ENCODE peak calls at places on chromosome 21, in eight cellular contexts. S is heart right ventricle, D is body of pancreas, J is neural progenitor cell, V is PC-3, E is iPS DF 6.9, R is mesendoderm, O is HL-60. Q is an unnamed sample.

GRCh38 chr21:15820857-15821256 is 91.1 kb downstream of the USP25 start:
- DNase-seq in S (no peak), D (no peak), J (no peak), V (peak; percentile 18), E (no peak), R (no peak), O (no peak), Q (no peak)

GRCh38 chr21:46007498-46007868 is 25.9 kb downstream of the COL6A1 start:
- DNase-seq in S (no peak), D (no peak), J (no peak), V (no peak), E (no peak), R (no peak), O (no peak), Q (no peak)

GRCh38 chr21:38747796-38748195 is 57.9 kb upstream of the ETS2 start:
- DNase-seq in S (no peak), D (no peak), J (no peak), V (no peak), E (no peak), R (no peak), O (no peak), Q (no peak)

GRCh38 chr21:38343691-38344090 is 86.9 kb downstream of the KCNJ15 start:
- DNase-seq in S (no peak), D (peak; percentile 73), J (no peak), V (peak; percentile 95), E (no peak), R (no peak), O (no peak), Q (no peak)

GRCh38 chr21:25558123-25558522 is 49.2 kb downstream of the MRPL39 start:
- DNase-seq in S (no peak), D (no peak), J (no peak), V (no peak), E (no peak), R (no peak), O (no peak), Q (no peak)

GRCh38 chr21:39809936-39810335 is 57.3 kb upstream of the PCP4 start:
- DNase-seq in S (no peak), D (no peak), J (no peak), V (no peak), E (no peak), R (no peak), O (no peak), Q (no peak)

GRCh38 chr21:25330266-25330665 is 277.0 kb downstream of the MRPL39 start:
- DNase-seq in S (no peak), D (no peak), J (no peak), V (peak; percentile 25), E (no peak), R (no peak), O (no peak), Q (no peak)

GRCh38 chr21:30268608-30269197 is 14.0 kb downstream of the KRTAP24-1 start:
- DNase-seq in S (no peak), D (no peak), J (peak; percentile 71), V (peak; percentile 35), E (no peak), R (peak; percentile 77), O (peak; percentile 23), Q (no peak)

GRCh38 chr21:38853421-38853919 is 47.7 kb downstream of the ETS2 start:
- DNase-seq in S (no peak), D (peak; percentile 21), J (no peak), V (peak; percentile 98), E (no peak), R (no peak), O (peak; percentile 61), Q (no peak)

GRCh38 chr21:46110499-46111192 is 12.7 kb downstream of the COL6A2 start:
- DNase-seq in S (peak; percentile 78), D (peak; percentile 4), J (no peak), V (no peak), E (no peak), R (peak; percentile 36), O (no peak), Q (peak; percentile 37)

GRCh38 chr21:31604591-31605190 is 54.8 kb upstream of the SOD1 start:
- DNase-seq in S (peak; percentile 39), D (peak; percentile 75), J (peak; percentile 87), V (peak; percentile 87), E (peak; percentile 52), R (peak; percentile 76), O (peak; percentile 42), Q (peak; percentile 60)

DNA sequence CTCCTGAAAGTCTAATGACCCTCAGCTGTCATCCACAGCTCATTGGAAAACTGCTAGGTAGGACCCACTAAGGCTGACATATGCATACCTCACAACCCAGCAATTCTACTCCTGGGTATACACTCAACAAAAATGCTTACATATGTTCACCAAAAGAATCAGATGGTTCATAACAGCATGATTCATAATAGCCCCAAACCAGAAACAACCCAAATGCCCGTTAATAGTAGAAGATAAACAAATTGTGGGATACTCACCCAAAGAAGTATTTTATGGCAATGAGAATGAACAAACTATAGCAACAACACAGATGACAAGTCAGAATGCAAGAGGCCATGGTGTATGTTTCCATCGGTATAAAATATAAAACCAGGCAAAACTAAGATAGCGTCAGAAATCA is 124.6 kb downstream of the HLCS start:
- DNase-seq in S (no peak), D (no peak), J (no peak), V (peak; percentile 60), E (no peak), R (no peak), O (no peak), Q (no peak)
- H3K27ac ChIP-seq in S (no peak overlapping the region), D (no peak overlapping the region), J (no peak overlapping the region), V (peak overlapping the region; percentile 42), E (no peak overlapping the region), R (no peak overlapping the region), O (no peak overlapping the region), Q (no peak overlapping the region)

DNA sequence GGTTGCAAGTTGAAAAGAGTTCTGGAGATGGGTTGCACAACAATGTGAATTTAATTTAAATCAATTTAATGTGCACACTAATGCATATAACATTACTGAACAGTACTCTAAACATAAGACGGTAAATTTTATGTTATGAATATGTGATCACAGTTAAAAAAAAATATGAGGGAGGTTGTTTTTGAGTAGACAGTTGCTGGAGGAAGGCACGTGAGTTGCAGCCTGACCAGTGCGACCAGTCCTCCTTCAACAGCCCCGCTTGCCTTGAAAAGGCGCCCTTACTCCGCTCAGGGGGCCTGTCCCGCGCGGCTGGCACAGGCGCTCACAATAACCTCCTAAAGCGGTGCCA is 322 bp upstream of the OLIG1 start:
- DNase-seq in S (no peak), D (no peak), J (no peak), V (no peak), E (no peak), R (no peak), O (no peak), Q (no peak)
- H3K4me3 ChIP-seq in S (peak overlapping the region; percentile 30), D (no peak overlapping the region), J (peak overlapping the region; percentile 53), V (peak overlapping the region; percentile 68), E (no peak overlapping the region), R (no peak overlapping the region), O (peak overlapping the region; percentile 64), Q (no peak overlapping the region)

GRCh38 chr21:41048141-41048540 is 119.8 kb upstream of the BACE2 start:
- DNase-seq in S (no peak), D (no peak), J (no peak), V (no peak), E (no peak), R (no peak), O (no peak), Q (no peak)
- H3K27ac ChIP-seq in S (no peak overlapping the region), D (no peak overlapping the region), J (no peak overlapping the region), V (no peak overlapping the region), E (no peak overlapping the region), R (no peak overlapping the region), O (no peak overlapping the region), Q (no peak overlapping the region)

GRCh38 chr21:36700961-36701911 is 2.3 kb downstream of the SIM2 start:
- DNase-seq in S (no peak), D (no peak), J (peak; percentile 74), V (peak; percentile 57), E (no peak), R (peak; percentile 56), O (no peak), Q (peak; percentile 69)

GRCh38 chr21:36699546-36700294 is 805 bp downstream of the SIM2 start:
- DNase-seq in S (no peak), D (no peak), J (peak; percentile 49), V (peak; percentile 29), E (no peak), R (peak; percentile 28), O (no peak), Q (peak; percentile 58)

GRCh38 chr21:36701912-36702621 is 3.2 kb downstream of the SIM2 start:
- DNase-seq in S (no peak), D (no peak), J (peak; percentile 47), V (peak; percentile 87), E (no peak), R (peak; percentile 75), O (no peak), Q (no peak)

GRCh38 chr21:36699026-36699545 is at the start of gene SIM2:
- DNase-seq in S (no peak), D (no peak), J (peak; percentile 83), V (peak; percentile 92), E (no peak), R (peak; percentile 63), O (no peak), Q (peak; percentile 79)

DNA sequence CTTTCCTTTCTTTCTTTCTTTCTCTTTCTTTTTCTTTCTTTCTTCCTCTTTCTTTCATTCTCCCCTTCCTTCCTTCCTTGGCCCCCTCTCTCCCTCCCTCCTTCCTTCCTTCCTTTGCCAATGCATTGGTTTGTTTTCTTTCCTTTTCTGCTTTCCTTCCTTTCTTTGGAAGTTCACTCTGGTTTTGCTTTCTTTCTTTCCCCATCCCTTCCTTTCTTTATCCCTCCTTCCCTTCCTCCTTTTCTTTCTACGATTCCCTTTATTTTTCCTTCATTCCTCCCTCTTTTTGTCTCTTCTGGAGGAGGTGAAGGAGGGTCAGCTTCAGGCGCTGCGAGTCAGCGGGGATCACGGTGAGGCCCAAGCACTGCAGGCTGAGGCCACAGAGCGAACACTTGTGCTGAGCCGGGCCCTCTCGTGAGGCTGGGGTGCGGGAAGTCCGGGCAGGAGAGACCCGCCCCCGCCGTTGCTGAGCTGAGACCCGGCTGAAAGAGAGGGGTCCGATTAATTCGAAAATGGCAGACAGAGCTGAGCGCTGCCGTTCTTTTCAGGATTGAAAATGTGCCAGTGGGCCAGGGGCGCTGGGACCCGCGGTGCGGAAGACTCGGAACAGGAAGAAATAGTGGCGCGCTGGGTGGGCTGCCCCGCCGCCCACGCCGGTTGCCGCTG is 1.5 kb downstream of the SIM2 start:
- DNase-seq in S (no peak), D (no peak), J (peak; percentile 65), V (no peak), E (no peak), R (peak; percentile 23), O (no peak), Q (no peak)
- H3K4me3 ChIP-seq in S (peak overlapping the region; percentile 16), D (no peak overlapping the region), J (peak overlapping the region; percentile 34), V (peak overlapping the region; percentile 95), E (no peak overlapping the region), R (no peak overlapping the region), O (no peak overlapping the region), Q (no peak overlapping the region)

Q was measured in left lung.